ENCODE peak calls at places on chromosome 4, in four cellular contexts. I is spleen, G is left ventricle myocardium inferior, B is upper lobe of right lung. A is an unnamed sample.

GRCh38 chr4:4590496-4590895 is 48.6 kb upstream of the STX18 start:
- DNase-seq in I (no peak), G (no peak), B (no peak), A (no peak)

GRCh38 chr4:95676190-95676589 is 127.4 kb upstream of the UNC5C start:
- DNase-seq in I (no peak), G (no peak), B (no peak), A (no peak)

GRCh38 chr4:22192302-22192645 is 243.7 kb upstream of the KCNIP4 start:
- DNase-seq in I (no peak), G (no peak), B (no peak), A (no peak)

GRCh38 chr4:126451237-126451885 is 1136.6 kb downstream of the FAT4 start:
- DNase-seq in I (no peak), G (no peak), B (no peak), A (no peak)

GRCh38 chr4:16226816-16227461 is 668 bp upstream of the TAPT1 start:
- DNase-seq in I (peak; percentile 91), G (peak; percentile 71), B (peak; percentile 84), A (no peak)

GRCh38 chr4:168796362-168797106 is 213.5 kb downstream of the CBR4 start:
- DNase-seq in I (no peak), G (no peak), B (no peak), A (no peak)

GRCh38 chr4:21888195-21888976 is 60.2 kb downstream of the KCNIP4 start:
- DNase-seq in I (no peak), G (no peak), B (no peak), A (no peak)

GRCh38 chr4:37188100-37188499 is 56.4 kb upstream of the NWD2 start:
- DNase-seq in I (no peak), G (no peak), B (no peak), A (no peak)

DNA sequence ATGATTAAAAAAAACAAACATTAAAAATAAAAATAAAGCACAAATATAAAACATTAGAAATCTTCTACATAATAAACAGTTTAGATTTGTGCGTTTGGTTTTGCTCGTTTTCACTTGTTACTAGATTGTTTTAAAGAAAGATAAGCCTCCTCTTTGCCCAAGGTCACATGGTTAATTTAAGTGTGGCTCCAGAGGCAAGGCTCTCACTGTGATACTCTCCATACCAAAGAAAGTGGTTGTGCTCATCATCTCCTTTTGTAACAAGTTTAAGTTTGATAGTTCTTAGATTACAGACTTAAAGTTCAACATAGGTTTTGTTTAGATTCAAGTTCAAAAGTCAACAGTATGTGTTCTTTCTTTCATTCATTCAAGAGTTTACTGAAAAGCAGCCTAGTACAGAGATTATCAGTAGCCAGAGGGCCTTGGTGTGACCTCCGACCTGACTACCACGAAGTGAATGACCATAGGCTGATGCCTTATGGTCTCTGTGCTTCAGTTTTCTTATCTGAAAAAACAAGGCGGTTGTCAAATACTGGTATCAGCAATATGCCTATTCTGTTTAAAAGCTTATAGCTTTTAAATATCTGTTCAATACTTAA is 133.2 kb downstream of the ZAR1 start:
- DNase-seq in I (no peak), G (no peak), B (no peak), A (no peak)
- H3K4me3 ChIP-seq in I (no peak overlapping the region), G (no peak overlapping the region), B (no peak overlapping the region), A (no peak overlapping the region)

DNA sequence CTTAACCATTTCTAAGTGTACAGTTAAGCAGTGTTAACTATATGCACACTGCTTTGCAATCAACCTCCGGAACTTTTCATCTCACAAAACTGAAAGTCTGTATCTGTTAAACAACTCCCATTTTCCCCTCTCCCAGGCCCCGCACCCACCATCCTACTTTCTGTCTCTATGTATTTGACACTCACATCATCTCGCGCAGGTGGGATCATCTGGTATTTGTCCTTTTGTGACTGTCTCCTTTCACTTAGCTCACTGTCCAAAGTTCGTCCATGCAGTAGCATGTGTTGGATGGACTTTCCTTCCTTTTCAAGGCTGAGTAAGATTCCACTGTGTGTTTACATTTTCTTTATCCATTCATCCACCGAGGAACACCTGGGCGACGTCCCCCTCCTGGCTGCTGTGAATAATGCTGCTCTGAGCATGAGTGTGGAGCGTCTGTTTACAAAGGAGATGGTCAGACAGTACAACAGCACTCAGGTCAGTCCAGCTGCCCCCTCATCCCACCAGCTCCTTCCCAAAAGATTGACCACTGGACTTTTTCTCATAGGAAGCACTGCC is 39.8 kb downstream of the DCTD start:
- DNase-seq in I (no peak), G (no peak), B (no peak), A (no peak)
- H3K4me3 ChIP-seq in I (no peak overlapping the region), G (no peak overlapping the region), B (no peak overlapping the region), A (no peak overlapping the region)

GRCh38 chr4:100424376-100424775 is 93.4 kb downstream of the EMCN start:
- DNase-seq in I (no peak), G (no peak), B (no peak), A (no peak)

GRCh38 chr4:100417565-100417964 is 100.3 kb downstream of the EMCN start:
- DNase-seq in I (no peak), G (no peak), B (no peak), A (no peak)

GRCh38 chr4:100420571-100420970 is 97.3 kb downstream of the EMCN start:
- DNase-seq in I (no peak), G (no peak), B (no peak), A (no peak)

GRCh38 chr4:100422911-100423310 is 94.9 kb downstream of the EMCN start:
- DNase-seq in I (no peak), G (no peak), B (no peak), A (no peak)

GRCh38 chr4:100421356-100421978 is 96.4 kb downstream of the EMCN start:
- DNase-seq in I (no peak), G (no peak), B (no peak), A (peak; percentile 5)
- H3K4me3 ChIP-seq in I (no peak overlapping the region), G (no peak overlapping the region), B (no peak overlapping the region), A (no peak overlapping the region)

GRCh38 chr4:10670346-10670745 is 14.2 kb downstream of the CLNK start:
- DNase-seq in I (no peak), G (no peak), B (no peak), A (no peak)
- H3K4me3 ChIP-seq in I (no peak overlapping the region), G (no peak overlapping the region), B (no peak overlapping the region), A (no peak overlapping the region)

A was measured in Jurkat, Clone E6-1.